ENCODE peak calls at places on chromosome 10, in four cellular contexts. R is PC-3, D is GM12865, H is heart right ventricle. E is an unnamed sample.

GRCh38 chr10:6543431-6544005 is 36.6 kb downstream of the PRKCQ start:
- DNase-seq in H (no peak), R (no peak), D (peak; percentile 38), E (no peak)

GRCh38 chr10:126294451-126294850 is 93.8 kb downstream of the ADAM12 start:
- DNase-seq in R (no peak), H (no peak), D (no peak), E (no peak)

GRCh38 chr10:20552382-20552781 is 344.7 kb downstream of the NEBL start:
- DNase-seq in R (no peak), H (no peak), D (no peak), E (no peak)

GRCh38 chr10:32957341-32958084 is 517 bp downstream of the ITGB1 start:
- DNase-seq in H (peak; percentile 66), D (peak; percentile 52), R (peak; percentile 48), E (no peak)

GRCh38 chr10:18340496-18341051 is 200.3 kb downstream of the CACNB2 start:
- DNase-seq in D (no peak), R (no peak), H (peak; percentile 29), E (no peak)

GRCh38 chr10:24589265-24589664 is 134.4 kb downstream of the ARHGAP21 start:
- DNase-seq in D (no peak), H (no peak), R (no peak), E (no peak)

GRCh38 chr10:68550747-68551411 is 9.3 kb upstream of the TET1 start:
- DNase-seq in H (no peak), R (peak; percentile 90), D (peak; percentile 83), E (peak; percentile 78)

GRCh38 chr10:99435986-99436633 is 5.7 kb upstream of the GOT1 start:
- DNase-seq in H (no peak), D (peak; percentile 55), R (peak; percentile 72), E (peak; percentile 31)

GRCh38 chr10:110852255-110852896 is 19.4 kb upstream of the PDCD4 start:
- DNase-seq in H (no peak), D (peak; percentile 54), R (peak; percentile 91), E (no peak)

GRCh38 chr10:100684688-100685235 is 60.6 kb upstream of the PAX2 start:
- DNase-seq in H (no peak), R (no peak), D (no peak), E (no peak)
- H3K4me3 ChIP-seq in H (no peak overlapping the region), R (no peak overlapping the region), D (no peak overlapping the region), E (no peak overlapping the region)

GRCh38 chr10:4130685-4131084 is 345.7 kb upstream of the KLF6 start:
- DNase-seq in H (no peak), D (no peak), R (no peak), E (no peak)
- H3K4me3 ChIP-seq in H (no peak overlapping the region), D (no peak overlapping the region), R (no peak overlapping the region), E (no peak overlapping the region)

DNA sequence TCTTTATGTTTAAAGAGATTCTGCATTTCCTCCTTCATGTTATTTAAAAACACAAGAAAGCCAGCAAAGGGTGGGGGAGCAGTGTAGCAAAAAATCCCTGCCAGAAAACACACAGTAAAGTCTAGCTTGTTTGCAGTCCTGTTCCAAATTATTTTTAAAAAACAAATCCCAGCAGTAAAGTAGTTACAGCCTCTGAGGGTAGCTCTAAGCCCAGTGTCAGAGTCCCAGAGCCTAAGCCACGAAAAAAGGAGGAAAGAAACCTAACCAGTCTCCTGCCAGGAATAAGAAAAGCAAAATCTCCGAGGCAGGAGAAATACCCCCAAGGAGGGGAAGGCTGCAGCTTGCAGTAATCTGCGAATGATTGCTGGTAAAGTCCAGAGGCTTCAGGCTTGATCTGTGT is 219.7 kb upstream of the CELF2 start:
- DNase-seq in D (no peak), R (no peak), H (no peak), E (no peak)
- H3K4me3 ChIP-seq in D (no peak overlapping the region), R (no peak overlapping the region), H (peak overlapping the region; percentile 21), E (no peak overlapping the region)

DNA sequence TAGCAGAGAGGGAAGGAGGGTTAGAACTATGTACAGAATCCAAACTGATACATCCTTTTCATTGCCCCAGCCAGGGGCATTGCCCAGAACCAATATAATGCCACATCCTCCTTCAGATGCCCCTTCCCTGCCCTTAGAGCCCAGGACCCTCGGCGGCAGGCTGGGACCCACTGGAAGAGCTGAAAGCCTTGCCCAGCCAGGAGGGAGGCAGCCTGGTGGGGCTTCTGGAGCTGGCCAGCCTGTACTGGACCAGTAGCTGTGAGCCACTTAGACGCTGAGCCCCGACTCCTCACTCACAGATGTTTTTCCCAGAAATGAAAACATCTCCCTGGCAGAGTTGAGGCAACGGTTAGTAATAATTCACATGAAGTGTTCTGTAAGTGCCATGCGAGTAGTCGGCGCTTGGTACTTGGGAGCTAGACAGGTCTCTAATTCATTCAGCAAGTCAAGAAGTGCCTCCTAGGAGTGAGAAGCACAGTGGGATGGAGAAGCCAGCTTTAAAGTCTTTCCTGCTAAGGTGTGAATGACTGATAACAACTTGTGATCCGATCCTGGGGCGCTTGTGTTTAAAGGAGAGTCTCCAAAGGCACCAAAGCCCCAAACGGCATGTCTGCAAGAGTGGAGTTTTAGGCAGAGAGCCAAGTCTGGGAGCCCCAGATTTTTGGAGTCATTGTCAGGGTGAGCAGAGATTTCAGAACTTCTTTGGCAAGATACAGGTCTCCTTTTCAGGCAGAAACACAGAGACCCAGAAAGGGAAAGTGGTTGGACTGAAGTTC is 9.8 kb downstream of the VSIR start:
- DNase-seq in H (no peak), R (no peak), D (no peak), E (no peak)
- H3K4me3 ChIP-seq in H (no peak overlapping the region), R (no peak overlapping the region), D (no peak overlapping the region), E (no peak overlapping the region)

DNA sequence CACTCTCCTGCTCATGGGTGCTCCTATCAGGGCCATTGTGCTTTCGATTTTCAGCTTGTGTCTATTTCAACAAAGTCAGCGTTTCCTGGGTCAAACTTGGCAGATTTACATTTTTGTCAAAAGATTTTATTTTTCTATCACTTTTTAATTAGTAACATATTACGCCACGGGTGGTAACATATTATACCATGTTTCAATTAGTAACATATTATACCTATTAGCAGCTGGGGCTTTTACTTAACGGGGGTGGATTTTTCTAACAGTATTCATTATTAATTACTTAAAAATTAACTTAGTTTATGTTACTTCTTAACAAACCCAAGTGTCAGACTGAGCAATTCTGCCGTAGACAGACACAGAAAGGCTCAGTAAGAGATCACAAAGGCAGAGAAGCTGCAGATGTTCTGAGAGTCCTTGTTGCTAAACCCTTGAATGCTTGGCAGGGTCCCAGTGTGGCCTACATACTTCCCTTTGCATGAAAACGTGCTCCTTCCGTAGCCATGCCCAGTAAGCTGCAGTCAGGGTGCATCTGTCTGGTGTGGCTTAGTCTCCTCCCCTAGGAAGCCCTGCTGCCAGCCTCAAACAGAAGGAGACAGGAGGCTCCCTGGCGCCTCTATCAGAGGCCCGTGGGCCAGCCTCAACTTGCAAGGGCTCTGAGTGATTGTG is 263.1 kb upstream of the CXCL12 start:
- DNase-seq in D (no peak), H (no peak), R (no peak), E (no peak)
- H3K4me3 ChIP-seq in D (no peak overlapping the region), H (no peak overlapping the region), R (no peak overlapping the region), E (no peak overlapping the region)

DNA sequence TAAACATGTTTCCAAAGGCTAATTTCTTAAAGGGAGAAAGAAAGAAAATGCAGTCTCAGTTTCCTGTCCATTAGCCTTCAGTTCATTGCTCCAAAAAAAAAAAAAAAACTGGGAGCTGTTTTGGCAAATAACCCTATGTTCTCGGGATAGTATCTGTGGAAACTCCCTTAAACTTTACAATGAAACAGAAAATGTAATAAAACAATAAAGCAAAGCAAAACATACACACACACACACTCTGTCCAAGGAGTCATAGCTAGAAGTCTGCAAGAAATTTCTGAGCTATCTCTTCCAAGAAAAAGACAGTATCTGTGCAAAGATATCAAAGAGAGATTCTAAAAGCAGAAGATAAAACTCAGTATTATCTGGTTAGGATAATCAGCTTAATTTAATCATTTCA is 172.4 kb upstream of the CELF2 start:
- DNase-seq in R (no peak), D (no peak), H (no peak), E (no peak)
- H3K4me3 ChIP-seq in R (no peak overlapping the region), D (no peak overlapping the region), H (no peak overlapping the region), E (no peak overlapping the region)

GRCh38 chr10:113021268-113022028 is 71.4 kb downstream of the TCF7L2 start:
- DNase-seq in H (no peak), D (no peak), R (no peak), E (no peak)
- H3K4me3 ChIP-seq in H (no peak overlapping the region), D (no peak overlapping the region), R (no peak overlapping the region), E (no peak overlapping the region)

GRCh38 chr10:133379801-133380666 is 972 bp downstream of the PAOX start:
- DNase-seq in D (no peak), R (no peak), H (no peak), E (no peak)
- H3K4me3 ChIP-seq in D (peak overlapping the region; percentile 65), R (peak overlapping the region; percentile 63), H (peak overlapping the region; percentile 87), E (peak overlapping the region; percentile 56)

DNA sequence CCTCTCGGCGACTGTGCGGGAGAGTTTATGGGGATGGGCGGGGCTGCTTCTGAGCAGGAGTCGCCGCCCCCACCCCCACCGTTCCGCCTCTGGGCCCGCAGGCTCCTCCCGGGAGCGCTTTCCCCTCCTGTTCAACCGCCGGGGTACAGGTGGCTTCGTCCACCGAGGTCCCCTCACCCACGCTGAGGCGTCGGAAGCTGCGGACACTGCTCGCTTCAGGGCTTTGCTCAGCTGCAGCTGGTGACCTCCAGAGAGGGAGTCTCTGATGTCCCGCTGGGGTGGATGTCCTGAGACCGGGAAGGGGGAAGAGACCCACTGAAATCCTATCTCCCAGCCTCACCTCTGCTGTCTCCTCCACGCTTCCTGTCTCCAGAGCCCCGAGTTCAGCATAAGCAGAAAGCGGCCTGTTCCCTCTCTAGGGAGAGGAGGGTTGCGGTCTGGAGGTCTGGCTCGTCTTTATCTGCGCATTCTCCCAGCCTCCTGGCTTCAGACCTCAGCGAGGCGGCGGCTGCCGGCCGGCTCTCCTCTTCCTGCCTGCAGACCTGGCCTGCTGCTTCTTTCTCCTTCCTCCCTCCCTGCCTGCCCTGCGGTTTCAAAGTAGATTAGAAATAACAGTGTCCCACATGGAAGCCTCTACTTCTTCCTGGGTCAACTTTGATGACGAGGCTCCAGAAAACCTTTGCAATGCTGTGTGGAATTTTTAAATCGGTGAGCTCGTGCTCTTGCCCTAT is 1.8 kb downstream of the CYP2E1 start:
- DNase-seq in H (no peak), R (peak; percentile 40), D (no peak), E (no peak)
- H3K4me3 ChIP-seq in H (peak overlapping the region; percentile 34), R (peak overlapping the region; percentile 74), D (no peak overlapping the region), E (no peak overlapping the region)

DNA sequence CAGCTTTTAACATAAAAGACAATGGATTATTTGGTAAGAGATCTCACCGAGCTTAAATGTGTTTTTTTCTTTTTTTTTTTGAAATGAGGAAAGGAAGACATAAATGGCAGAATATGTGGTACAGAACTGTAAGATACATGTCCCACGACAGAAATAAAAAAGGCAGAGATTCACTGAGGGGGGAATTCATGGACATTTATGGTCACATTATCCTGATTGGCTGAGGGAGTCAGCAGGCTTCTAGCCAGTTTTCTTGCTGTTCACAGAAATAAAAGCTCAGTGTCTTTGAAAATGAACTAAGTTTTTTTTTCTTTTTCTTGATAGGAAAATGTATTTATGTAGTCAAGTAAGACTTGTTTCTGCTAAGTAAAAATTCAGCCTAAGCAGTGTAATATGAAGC is 8.2 kb upstream of the FAS start:
- DNase-seq in D (no peak), H (no peak), R (no peak), E (no peak)
- H3K4me3 ChIP-seq in D (no peak overlapping the region), H (no peak overlapping the region), R (no peak overlapping the region), E (no peak overlapping the region)